ENCODE peak calls at places on chromosomes 3 and 15, in seven cellular contexts. One of them, this sample, is unnamed.

GRCh38 chr3:171788546-171789351 is 21.5 kb downstream of the PLD1 start:
- DNase-seq in K562: no peak
- DNase-seq in NCI-H1417 treated with DMSO at 0.1 percent for 48 hours: no peak
- DNase-seq in GOT3: no peak
- DNase-seq in osteocyte: no peak
- DNase-seq in epithelial cell of esophagus: peak
- DNase-seq in pancreas: no peak
- DNase-seq in this sample: peak

GRCh38 chr15:92226020-92226612 is 167.6 kb upstream of the ST8SIA2 start:
- DNase-seq in K562: peak
- DNase-seq in NCI-H1417 treated with DMSO at 0.1 percent for 48 hours: no peak
- DNase-seq in GOT3: no peak
- DNase-seq in osteocyte: no peak
- DNase-seq in epithelial cell of esophagus: peak
- DNase-seq in pancreas: no peak
- DNase-seq in this sample: peak

GRCh38 chr3:168860028-168860427 is 764.3 kb upstream of the GOLIM4 start:
- DNase-seq in K562: no peak
- DNase-seq in NCI-H1417 treated with DMSO at 0.1 percent for 48 hours: no peak
- DNase-seq in GOT3: no peak
- DNase-seq in osteocyte: no peak
- DNase-seq in epithelial cell of esophagus: no peak
- DNase-seq in pancreas: no peak
- DNase-seq in this sample: no peak

GRCh38 chr15:85766007-85766831 is 28.5 kb downstream of the KLHL25 start:
- DNase-seq in K562: no peak
- DNase-seq in NCI-H1417 treated with DMSO at 0.1 percent for 48 hours: no peak
- DNase-seq in GOT3: no peak
- DNase-seq in osteocyte: no peak
- DNase-seq in epithelial cell of esophagus: no peak
- DNase-seq in pancreas: no peak
- DNase-seq in this sample: no peak

GRCh38 chr3:184880616-184881015 is 68.7 kb downstream of the VPS8 start:
- DNase-seq in K562: no peak
- DNase-seq in NCI-H1417 treated with DMSO at 0.1 percent for 48 hours: no peak
- DNase-seq in GOT3: no peak
- DNase-seq in osteocyte: no peak
- DNase-seq in epithelial cell of esophagus: no peak
- DNase-seq in pancreas: no peak
- DNase-seq in this sample: no peak

GRCh38 chr3:197532388-197532787 is 23.4 kb downstream of the BDH1 start:
- DNase-seq in K562: no peak
- DNase-seq in NCI-H1417 treated with DMSO at 0.1 percent for 48 hours: no peak
- DNase-seq in GOT3: no peak
- DNase-seq in osteocyte: no peak
- DNase-seq in epithelial cell of esophagus: no peak
- DNase-seq in pancreas: no peak
- DNase-seq in this sample: no peak

GRCh38 chr15:55231455-55231854 is 34.7 kb upstream of the RSL24D1 start:
- DNase-seq in K562: no peak
- DNase-seq in NCI-H1417 treated with DMSO at 0.1 percent for 48 hours: no peak
- DNase-seq in GOT3: no peak
- DNase-seq in osteocyte: no peak
- DNase-seq in epithelial cell of esophagus: no peak
- DNase-seq in pancreas: no peak
- DNase-seq in this sample: no peak

GRCh38 chr3:60983906-60984305 is 267.3 kb downstream of the FHIT start:
- DNase-seq in K562: no peak
- DNase-seq in NCI-H1417 treated with DMSO at 0.1 percent for 48 hours: no peak
- DNase-seq in GOT3: no peak
- DNase-seq in osteocyte: no peak
- DNase-seq in epithelial cell of esophagus: no peak
- DNase-seq in pancreas: no peak
- DNase-seq in this sample: peak

GRCh38 chr3:156448300-156448699 is 106.6 kb downstream of the SSR3 start:
- DNase-seq in K562: peak
- DNase-seq in NCI-H1417 treated with DMSO at 0.1 percent for 48 hours: no peak
- DNase-seq in GOT3: no peak
- DNase-seq in osteocyte: no peak
- DNase-seq in epithelial cell of esophagus: peak
- DNase-seq in pancreas: no peak
- DNase-seq in this sample: peak

GRCh38 chr3:149153402-149153801 is 24.0 kb downstream of the HPS3 start:
- DNase-seq in K562: no peak
- DNase-seq in NCI-H1417 treated with DMSO at 0.1 percent for 48 hours: no peak
- DNase-seq in GOT3: no peak
- DNase-seq in osteocyte: no peak
- DNase-seq in epithelial cell of esophagus: peak
- DNase-seq in pancreas: no peak
- DNase-seq in this sample: no peak

GRCh38 chr15:70876683-70877082 is 15.6 kb downstream of the THAP10 start:
- DNase-seq in K562: no peak
- DNase-seq in NCI-H1417 treated with DMSO at 0.1 percent for 48 hours: no peak
- DNase-seq in GOT3: no peak
- DNase-seq in osteocyte: no peak
- DNase-seq in epithelial cell of esophagus: no peak
- DNase-seq in pancreas: no peak
- DNase-seq in this sample: no peak

GRCh38 chr15:76968310-76968709 is 26.6 kb upstream of the PSTPIP1 start:
- DNase-seq in K562: no peak
- DNase-seq in NCI-H1417 treated with DMSO at 0.1 percent for 48 hours: no peak
- DNase-seq in GOT3: no peak
- DNase-seq in osteocyte: peak
- DNase-seq in epithelial cell of esophagus: peak
- DNase-seq in pancreas: no peak
- DNase-seq in this sample: no peak

GRCh38 chr3:126664591-126665214 is 9.8 kb upstream of the TXNRD3 start:
- DNase-seq in K562: no peak
- DNase-seq in NCI-H1417 treated with DMSO at 0.1 percent for 48 hours: no peak
- DNase-seq in GOT3: peak
- DNase-seq in osteocyte: no peak
- DNase-seq in epithelial cell of esophagus: no peak
- DNase-seq in pancreas: no peak
- DNase-seq in this sample: no peak

GRCh38 chr3:185460719-185461350 is 38.0 kb downstream of the TMEM41A start:
- DNase-seq in K562: peak
- DNase-seq in NCI-H1417 treated with DMSO at 0.1 percent for 48 hours: no peak
- DNase-seq in GOT3: no peak
- DNase-seq in osteocyte: no peak
- DNase-seq in epithelial cell of esophagus: peak
- DNase-seq in pancreas: no peak
- DNase-seq in this sample: peak

GRCh38 chr3:158152186-158152585 is 42.3 kb downstream of the RSRC1 start:
- DNase-seq in K562: no peak
- DNase-seq in NCI-H1417 treated with DMSO at 0.1 percent for 48 hours: no peak
- DNase-seq in GOT3: no peak
- DNase-seq in osteocyte: no peak
- DNase-seq in epithelial cell of esophagus: peak
- DNase-seq in pancreas: no peak
- DNase-seq in this sample: no peak